ENCODE peak calls at places on chromosomes 16 and 17, in nine cellular contexts. X is body of pancreas, E is tibial nerve, U is IMR-90, G is transverse colon, L is lower leg skin, C is stomach, O is adrenal gland, Y is ovary. N is an unnamed sample.

GRCh38 chr16:60686824-60687223 is 1349.4 kb downstream of the CDH8 start:
- DNase-seq in X (no peak), E (no peak), U (no peak), G (no peak), L (no peak), C (no peak), O (no peak), Y (no peak), N (no peak)

GRCh38 chr16:70582280-70582978 is 58.8 kb downstream of the SF3B3 start:
- DNase-seq in X (no peak), E (no peak), U (no peak), G (no peak), L (no peak), C (no peak), O (no peak), Y (peak), N (peak)

GRCh38 chr17:56131431-56131830 is 21.8 kb upstream of the ANKFN1 start:
- DNase-seq in X (no peak), E (no peak), U (no peak), G (no peak), L (no peak), C (no peak), O (no peak), Y (no peak), N (no peak)

GRCh38 chr16:27826893-27827289 is 236.6 kb downstream of the GSG1L start:
- DNase-seq in X (no peak), E (no peak), U (no peak), G (no peak), L (peak), C (no peak), O (no peak), Y (no peak), N (no peak)

GRCh38 chr16:81879625-81880024 is 100.5 kb downstream of the PLCG2 start:
- DNase-seq in X (no peak), E (no peak), U (no peak), G (no peak), L (no peak), C (no peak), O (no peak), Y (no peak), N (no peak)

GRCh38 chr16:31452631-31453106 is 6.6 kb upstream of the ARMC5 start:
- DNase-seq in X (no peak), E (no peak), U (peak), G (no peak), L (peak), C (no peak), O (peak), Y (peak), N (peak)

GRCh38 chr16:4709481-4709880 is 16.1 kb downstream of the NUDT16L1 start:
- DNase-seq in X (no peak), E (no peak), U (peak), G (no peak), L (no peak), C (no peak), O (no peak), Y (no peak), N (no peak)

GRCh38 chr17:80222376-80223141 is 2.3 kb downstream of the SLC26A11 start:
- DNase-seq in X (no peak), E (no peak), U (no peak), G (no peak), L (no peak), C (no peak), O (no peak), Y (no peak), N (no peak)

GRCh38 chr17:21119247-21119944 is 7.4 kb upstream of the DHRS7B start:
- DNase-seq in X (peak), E (peak), U (peak), G (peak), L (peak), C (peak), O (peak), Y (peak), N (peak)

GRCh38 chr16:35102780-35103403 is 1643.5 kb downstream of the TP53TG3F start:
- DNase-seq in X (no peak), E (no peak), U (no peak), G (no peak), L (no peak), C (no peak), O (no peak), Y (no peak), N (no peak)

GRCh38 chr17:1557355-1558095 is 5.1 kb downstream of the PITPNA start:
- DNase-seq in X (no peak), E (no peak), U (peak), G (peak), L (peak), C (no peak), O (no peak), Y (no peak), N (no peak)

GRCh38 chr16:64830653-64831052 is 291.2 kb downstream of the CDH11 start:
- DNase-seq in X (no peak), E (no peak), U (peak), G (no peak), L (no peak), C (no peak), O (no peak), Y (no peak), N (no peak)

GRCh38 chr17:20173091-20173490 is 163.9 kb downstream of the SPECC1 start:
- DNase-seq in X (no peak), E (no peak), U (no peak), G (no peak), L (no peak), C (no peak), O (no peak), Y (no peak), N (no peak)

GRCh38 chr16:5900046-5900445 is 802.5 kb upstream of the EEF2KMT start:
- DNase-seq in X (no peak), E (no peak), U (no peak), G (no peak), L (no peak), C (no peak), O (no peak), Y (no peak), N (no peak)

GRCh38 chr17:28957992-28958355 is 6.7 kb upstream of the PHF12 start:
- DNase-seq in X (no peak), E (no peak), U (no peak), G (no peak), L (no peak), C (no peak), O (no peak), Y (peak), N (no peak)

GRCh38 chr17:72985882-72986720 is 106.4 kb downstream of the SLC39A11 start:
- DNase-seq in X (peak), E (peak), U (peak), G (peak), L (peak), C (peak), O (peak), Y (no peak), N (peak)

GRCh38 chr17:52515927-52516326 is 357.4 kb upstream of the CA10 start:
- DNase-seq in X (no peak), E (no peak), U (no peak), G (no peak), L (no peak), C (no peak), O (no peak), Y (no peak), N (no peak)

GRCh38 chr17:50314456-50315011 is 31.4 kb upstream of the XYLT2 start:
- DNase-seq in X (no peak), E (no peak), U (no peak), G (no peak), L (no peak), C (no peak), O (no peak), Y (peak), N (no peak)

GRCh38 chr16:47732122-47732805 is 271.1 kb downstream of the PHKB start:
- DNase-seq in X (no peak), E (no peak), U (peak), G (no peak), L (no peak), C (no peak), O (no peak), Y (no peak), N (no peak)

GRCh38 chr17:5793899-5794298 is 209.6 kb upstream of the NLRP1 start:
- DNase-seq in X (no peak), E (no peak), U (no peak), G (no peak), L (no peak), C (no peak), O (no peak), Y (no peak), N (no peak)

GRCh38 chr17:59840908-59841666 is 51.7 kb downstream of the TUBD1 start:
- DNase-seq in X (no peak), E (no peak), U (peak), G (no peak), L (no peak), C (no peak), O (no peak), Y (no peak), N (peak)

GRCh38 chr17:10155334-10156081 is 42.9 kb downstream of the GAS7 start:
- DNase-seq in X (no peak), E (no peak), U (peak), G (no peak), L (no peak), C (no peak), O (peak), Y (no peak), N (no peak)

GRCh38 chr17:10210151-10210574 is 11.8 kb upstream of the GAS7 start:
- DNase-seq in X (peak), E (no peak), U (peak), G (peak), L (no peak), C (no peak), O (no peak), Y (peak), N (no peak)

GRCh38 chr17:10681866-10682446 is 15.4 kb downstream of the SCO1 start:
- DNase-seq in X (no peak), E (no peak), U (peak), G (no peak), L (no peak), C (no peak), O (no peak), Y (no peak), N (no peak)

GRCh38 chr17:10631048-10631700 is 25.9 kb downstream of the MYH3 start:
- DNase-seq in X (no peak), E (no peak), U (peak), G (peak), L (no peak), C (no peak), O (peak), Y (peak), N (peak)

GRCh38 chr16:28321700-28322411 is 29.5 kb downstream of the SBK1 start:
- DNase-seq in X (no peak), E (no peak), U (peak), G (peak), L (no peak), C (no peak), O (peak), Y (no peak), N (peak)

GRCh38 chr16:2981177-2981898 is 1.1 kb upstream of the PKMYT1 start:
- DNase-seq in X (no peak), E (no peak), U (no peak), G (no peak), L (no peak), C (no peak), O (peak), Y (no peak), N (peak)

GRCh38 chr17:10013360-10014112 is 108.5 kb upstream of the RCVRN start:
- DNase-seq in X (no peak), E (no peak), U (peak), G (peak), L (no peak), C (no peak), O (peak), Y (no peak), N (no peak)

GRCh38 chr17:869567-870530 is 87.7 kb downstream of the MRM3 start:
- DNase-seq in X (no peak), E (no peak), U (peak), G (no peak), L (peak), C (peak), O (peak), Y (peak), N (no peak)

GRCh38 chr17:16872836-16873653 is 98.9 kb downstream of the TNFRSF13B start:
- DNase-seq in X (peak), E (no peak), U (no peak), G (peak), L (peak), C (peak), O (no peak), Y (no peak), N (peak)

GRCh38 chr16:79653337-79654000 is 52.9 kb upstream of the MAF start:
- DNase-seq in X (peak), E (no peak), U (no peak), G (no peak), L (no peak), C (no peak), O (peak), Y (peak), N (no peak)

GRCh38 chr16:56549744-56550385 is 15.0 kb upstream of the MT4 start:
- DNase-seq in X (no peak), E (no peak), U (peak), G (no peak), L (no peak), C (no peak), O (no peak), Y (no peak), N (no peak)

GRCh38 chr16:2686912-2687507 is 4.7 kb downstream of the KCTD5 start:
- DNase-seq in X (peak), E (no peak), U (no peak), G (peak), L (no peak), C (peak), O (peak), Y (peak), N (peak)

GRCh38 chr16:15874745-15875314 is 13.6 kb downstream of the CEP20 start:
- DNase-seq in X (peak), E (peak), U (peak), G (peak), L (peak), C (peak), O (peak), Y (peak), N (peak)

GRCh38 chr16:75433732-75434413 is 570 bp upstream of the CFDP1 start:
- DNase-seq in X (peak), E (peak), U (peak), G (peak), L (peak), C (peak), O (peak), Y (no peak), N (peak)

GRCh38 chr16:23838485-23839142 is 2.8 kb downstream of the PRKCB start:
- DNase-seq in X (no peak), E (no peak), U (no peak), G (no peak), L (no peak), C (no peak), O (no peak), Y (no peak), N (no peak)

GRCh38 chr16:50593410-50594139 is 45.4 kb downstream of the NKD1 start:
- DNase-seq in X (no peak), E (no peak), U (no peak), G (no peak), L (no peak), C (no peak), O (no peak), Y (no peak), N (peak)

DNA sequence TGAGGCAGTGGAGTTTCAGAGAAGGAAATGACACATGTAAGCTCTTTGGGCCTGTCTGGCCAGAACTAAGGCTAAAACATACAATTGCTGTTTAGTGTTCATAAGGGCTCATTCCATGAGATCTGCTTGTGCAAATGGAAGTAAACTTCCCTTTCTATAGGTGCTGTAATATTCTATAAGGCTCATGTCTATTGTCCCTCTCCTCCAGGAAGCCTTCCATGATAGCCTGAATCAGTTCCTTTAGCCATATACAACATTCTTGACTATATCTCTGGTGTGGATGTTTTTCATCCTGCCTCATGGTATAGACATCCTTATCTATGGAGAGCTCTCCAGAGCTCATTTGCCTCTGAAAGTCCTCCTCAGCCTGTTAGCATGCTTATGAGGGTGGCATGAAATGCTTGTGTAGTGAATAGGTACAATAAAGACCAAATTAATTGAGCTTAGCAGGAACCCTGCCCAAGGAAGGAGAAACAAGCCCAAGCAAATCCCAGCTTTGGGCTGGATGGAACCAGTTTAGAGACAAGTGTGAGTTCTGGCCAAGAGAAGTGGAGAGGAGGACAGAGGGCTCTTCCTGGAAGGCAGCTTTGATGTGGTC is 1.6 kb upstream of the ETV4 start:
- DNase-seq in X (no peak), E (no peak), U (no peak), G (no peak), L (no peak), C (no peak), O (no peak), Y (no peak), N (no peak)
- TF ChIP-seq POLR2A in X (no peak), E (no peak), U (no peak), G (no peak), L (no peak), C (no peak), O (no peak), Y (no peak), N (no peak)

GRCh38 chr17:7436556-7437368 is 1.5 kb downstream of the TMEM102 start:
- DNase-seq in X (peak), E (peak), U (peak), G (peak), L (peak), C (peak), O (peak), Y (peak), N (peak)
- TF ChIP-seq POLR2A in X (peak), E (no peak), U (no peak), G (peak), L (no peak), C (no peak), O (peak), Y (no peak), N (no peak)

GRCh38 chr17:42313389-42313772 is 25.1 kb downstream of the STAT5A start:
- DNase-seq in X (no peak), E (no peak), U (no peak), G (no peak), L (no peak), C (no peak), O (no peak), Y (no peak), N (no peak)

GRCh38 chr17:42312035-42312284 is 23.7 kb downstream of the STAT5A start:
- DNase-seq in X (no peak), E (no peak), U (no peak), G (no peak), L (no peak), C (no peak), O (no peak), Y (no peak), N (no peak)

GRCh38 chr17:42310281-42311156 is 22.2 kb downstream of the STAT5A start:
- DNase-seq in X (no peak), E (no peak), U (no peak), G (no peak), L (no peak), C (no peak), O (no peak), Y (peak), N (peak)

GRCh38 chr17:42312285-42313130 is 24.2 kb downstream of the STAT5A start:
- DNase-seq in X (peak), E (peak), U (peak), G (peak), L (peak), C (peak), O (peak), Y (peak), N (peak)

DNA sequence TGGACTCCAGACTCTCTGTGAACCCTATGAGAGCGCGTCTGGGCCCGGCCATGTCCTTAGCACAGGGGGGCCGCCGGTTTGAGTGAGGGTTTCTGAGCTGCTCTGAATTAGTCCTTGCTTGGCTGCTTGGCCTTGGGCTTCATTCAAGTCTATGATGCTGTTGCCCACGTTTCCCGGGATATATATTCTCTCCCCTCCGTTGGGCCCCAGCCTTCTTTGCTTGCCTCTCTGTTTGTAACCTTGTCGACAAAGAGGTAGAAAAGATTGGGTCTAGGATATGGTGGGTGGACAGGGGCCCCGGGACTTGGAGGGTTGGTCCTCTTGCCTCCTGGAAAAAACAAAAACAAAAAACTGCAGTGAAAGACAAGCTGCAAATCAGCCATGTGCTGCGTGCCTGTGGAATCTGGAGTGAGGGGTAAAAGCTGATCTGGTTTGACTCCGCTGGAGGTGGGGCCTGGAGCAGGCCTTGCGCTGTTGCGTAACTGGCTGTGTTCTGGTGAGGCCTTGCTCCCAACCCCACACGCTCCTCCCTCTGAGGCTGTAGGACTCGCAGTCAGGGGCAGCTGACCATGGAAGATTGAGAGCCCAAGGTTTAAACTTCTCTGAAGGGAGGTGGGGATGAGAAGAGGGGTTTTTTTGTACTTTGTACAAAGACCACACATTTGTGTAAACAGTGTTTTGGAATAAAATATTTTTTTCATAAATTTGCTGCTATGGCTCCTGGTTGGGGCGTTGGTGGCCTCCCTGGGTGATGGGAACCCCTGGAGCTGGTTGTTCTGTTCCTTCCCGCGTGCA is 23.1 kb downstream of the STAT5A start:
- DNase-seq in X (peak), E (peak), U (peak), G (peak), L (peak), C (peak), O (peak), Y (peak), N (peak)
- TF ChIP-seq POLR2A in X (no peak), E (no peak), U (no peak), G (no peak), L (no peak), C (no peak), O (peak), Y (peak), N (peak)

GRCh38 chr17:81427446-81428120 is 32.3 kb downstream of the BAHCC1 start:
- DNase-seq in X (peak), E (no peak), U (no peak), G (peak), L (no peak), C (peak), O (peak), Y (no peak), N (no peak)
- TF ChIP-seq POLR2A in X (no peak), E (no peak), U (no peak), G (no peak), L (no peak), C (no peak), O (no peak), Y (no peak), N (no peak)

GRCh38 chr16:456891-457483 is 31.5 kb downstream of the RAB11FIP3 start:
- DNase-seq in X (no peak), E (no peak), U (peak), G (no peak), L (no peak), C (peak), O (peak), Y (peak), N (peak)

GRCh38 chr16:455453-455852 is 30.0 kb downstream of the RAB11FIP3 start:
- DNase-seq in X (no peak), E (no peak), U (no peak), G (no peak), L (no peak), C (no peak), O (no peak), Y (no peak), N (no peak)

GRCh38 chr16:460787-461186 is 35.3 kb downstream of the RAB11FIP3 start:
- DNase-seq in X (no peak), E (no peak), U (no peak), G (no peak), L (no peak), C (no peak), O (no peak), Y (no peak), N (no peak)

GRCh38 chr16:459761-460160 is 34.3 kb downstream of the RAB11FIP3 start:
- DNase-seq in X (no peak), E (no peak), U (no peak), G (no peak), L (no peak), C (no peak), O (no peak), Y (no peak), N (no peak)

GRCh38 chr16:457732-458400 is 32.4 kb downstream of the RAB11FIP3 start:
- DNase-seq in X (peak), E (no peak), U (no peak), G (no peak), L (no peak), C (no peak), O (peak), Y (peak), N (no peak)
- TF ChIP-seq POLR2A in X (no peak), E (no peak), U (no peak), G (no peak), L (no peak), C (no peak), O (no peak), Y (no peak), N (no peak)

GRCh38 chr17:81664051-81664470 is 2.3 kb downstream of the OXLD1 start:
- DNase-seq in X (no peak), E (no peak), U (no peak), G (no peak), L (no peak), C (no peak), O (no peak), Y (no peak), N (no peak)

GRCh38 chr17:81667754-81668153 is 1.2 kb downstream of the CCDC137 start:
- DNase-seq in X (no peak), E (no peak), U (no peak), G (no peak), L (no peak), C (no peak), O (no peak), Y (no peak), N (peak)

GRCh38 chr17:81666092-81666341 is 388 bp downstream of the OXLD1 start:
- DNase-seq in X (no peak), E (no peak), U (peak), G (no peak), L (no peak), C (no peak), O (peak), Y (no peak), N (no peak)

GRCh38 chr17:81665205-81666091 is 957 bp downstream of the OXLD1 start:
- DNase-seq in X (no peak), E (no peak), U (peak), G (peak), L (no peak), C (no peak), O (peak), Y (no peak), N (peak)

GRCh38 chr17:81666342-81667191 is at the start of the genes CCDC137 and OXLD1:
- DNase-seq in X (peak), E (peak), U (peak), G (peak), L (peak), C (peak), O (peak), Y (peak), N (peak)
- TF ChIP-seq POLR2A in X (peak), E (peak), U (peak), G (peak), L (peak), C (no peak), O (peak), Y (peak), N (peak)